ENCODE peak calls at places on chromosomes 1 and 21, in seven cellular contexts. R is renal cortical epithelial cell; W is colonic mucosa; H is effector memory CD4-positive, alpha-beta T cell; I is effector memory CD8-positive, alpha-beta T cell; J is fibroblast of lung; A is cardiac fibroblast. D is an unnamed sample.

GRCh38 chr1:160404094-160404493 is 3.7 kb downstream of the VANGL2 start:
- DNase-seq in J (no peak), A (no peak), I (no peak), W (peak; percentile 8), H (no peak), R (no peak), D (peak; percentile 38)

GRCh38 chr1:15442759-15443158 is 4.5 kb downstream of the CTRC start:
- DNase-seq in I (no peak), J (no peak), H (no peak), A (no peak), R (no peak), W (no peak), D (no peak)

GRCh38 chr21:45868488-45868887 is 113.1 kb upstream of the COL6A1 start:
- DNase-seq in R (no peak), H (no peak), W (no peak), J (no peak), A (no peak), I (no peak), D (no peak)

GRCh38 chr1:96364576-96364975 is 357.0 kb upstream of the PTBP2 start:
- DNase-seq in H (no peak), R (no peak), W (no peak), A (peak; percentile 22), J (peak; percentile 76), I (no peak), D (no peak)

GRCh38 chr1:29190718-29191117 is 9.0 kb upstream of the SRSF4 start:
- DNase-seq in J (no peak), I (no peak), A (no peak), H (no peak), W (no peak), R (no peak), D (no peak)

GRCh38 chr1:204213668-204214662 is at the start of gene GOLT1A:
- DNase-seq in R (peak; percentile 93), W (peak; percentile 93), A (peak; percentile 88), J (peak; percentile 79), H (no peak), I (peak; percentile 24), D (peak; percentile 85)

GRCh38 chr1:55718758-55719671 is 503.9 kb upstream of the USP24 start:
- DNase-seq in H (no peak), A (peak; percentile 99), R (peak; percentile 96), I (no peak), W (peak; percentile 31), J (peak; percentile 100), D (peak; percentile 95)

GRCh38 chr1:173224280-173224886 is 17.3 kb upstream of the TNFSF4 start:
- DNase-seq in I (no peak), W (no peak), A (no peak), J (no peak), H (no peak), R (no peak), D (no peak)

GRCh38 chr21:33848252-33848953 is 67.2 kb downstream of the ATP5PO start:
- DNase-seq in A (no peak), H (no peak), J (no peak), I (no peak), W (peak; percentile 36), R (peak; percentile 88), D (peak; percentile 80)

GRCh38 chr1:209249280-209249670 is 334.2 kb upstream of the CAMK1G start:
- DNase-seq in J (no peak), A (no peak), H (no peak), I (no peak), W (no peak), R (no peak), D (peak; percentile 62)

GRCh38 chr1:171420810-171421209 is 64.5 kb upstream of the PRRC2C start:
- DNase-seq in R (peak; percentile 53), H (no peak), I (no peak), W (no peak), J (peak; percentile 2), A (no peak), D (no peak)

GRCh38 chr1:53326598-53327182 is 1.2 kb downstream of the LRP8 start:
- DNase-seq in A (no peak), R (no peak), W (peak; percentile 79), H (no peak), J (no peak), I (no peak), D (peak; percentile 64)

GRCh38 chr1:43708006-43708412 is 673 bp downstream of the ST3GAL3 start:
- DNase-seq in H (no peak), J (no peak), A (peak; percentile 41), I (no peak), R (no peak), W (no peak), D (no peak)

GRCh38 chr21:40120944-40121575 is 253.8 kb downstream of the PCP4 start:
- DNase-seq in R (peak; percentile 26), W (no peak), J (peak; percentile 16), I (no peak), A (peak; percentile 8), H (no peak), D (no peak)

GRCh38 chr21:16517380-16517779 is 787.6 kb downstream of the USP25 start:
- DNase-seq in A (peak; percentile 26), W (no peak), J (peak; percentile 63), H (no peak), R (no peak), I (no peak), D (no peak)

GRCh38 chr1:66532798-66533783 is 862 bp upstream of the SGIP1 start:
- DNase-seq in W (no peak), R (peak; percentile 79), I (no peak), J (peak; percentile 83), A (peak; percentile 83), H (no peak), D (no peak)